ENCODE peak calls at places on chromosomes 16 and 17, in four cellular contexts. V, Y, F and A are unnamed samples.
A peak's percentile ranks its signal among the peaks of the same experiment; 100 is the strongest.

GRCh38 chr17:30414486-30414885 is 35.8 kb downstream of the CPD start:
- DNase-seq in V (no peak), F (no peak), Y (no peak), A (no peak)

GRCh38 chr16:29700253-29700987 is 21.4 kb downstream of the QPRT start:
- DNase-seq in Y (peak; percentile 88), V (peak; percentile 71), F (peak; percentile 82), A (peak; percentile 72)

GRCh38 chr16:19167710-19168172 is 299 bp upstream of the SYT17 start:
- DNase-seq in F (peak; percentile 78), V (peak; percentile 72), Y (peak; percentile 73), A (peak; percentile 87)

GRCh38 chr16:58661199-58661830 is 23.3 kb downstream of the SLC38A7 start:
- DNase-seq in Y (peak; percentile 87), F (peak; percentile 30), V (peak; percentile 17), A (peak; percentile 48)

GRCh38 chr16:28863929-28864886 is 565 bp downstream of the SH2B1 start:
- DNase-seq in Y (no peak), F (no peak), V (no peak), A (peak; percentile 30)

GRCh38 chr17:27631409-27631755 is 394 bp downstream of the LGALS9 start:
- DNase-seq in F (no peak), V (no peak), Y (peak; percentile 89), A (no peak)

GRCh38 chr17:39152134-39152884 is 872 bp upstream of the PLXDC1 start:
- DNase-seq in Y (peak; percentile 32), V (no peak), F (no peak), A (peak; percentile 35)

GRCh38 chr17:47896672-47897490 is 845 bp downstream of the SP2 start:
- DNase-seq in V (no peak), Y (peak; percentile 23), F (no peak), A (no peak)

GRCh38 chr16:16191493-16192167 is 31.7 kb downstream of the ABCC6 start:
- DNase-seq in Y (no peak), F (no peak), V (no peak), A (peak; percentile 9)

GRCh38 chr17:8935194-8935593 is 30.3 kb downstream of the PIK3R5 start:
- DNase-seq in Y (peak; percentile 77), V (no peak), F (no peak), A (no peak)

GRCh38 chr17:17796787-17797061 is 40.1 kb downstream of the SREBF1 start:
- DNase-seq in Y (no peak), F (no peak), V (no peak), A (no peak)

GRCh38 chr16:67865318-67865717 is 7.5 kb upstream of the EDC4 start:
- DNase-seq in V (no peak), F (no peak), Y (peak; percentile 50), A (peak; percentile 34)

GRCh38 chr16:49464093-49464492 is 90.5 kb downstream of the C16orf78 start:
- DNase-seq in V (no peak), F (peak; percentile 10), Y (no peak), A (no peak)

GRCh38 chr17:12665263-12666210 is at the start of gene MYOCD:
- DNase-seq in F (peak; percentile 70), Y (peak; percentile 10), V (peak; percentile 60), A (peak; percentile 56)

GRCh38 chr16:75296606-75297005 is 45.2 kb upstream of the BCAR1 start:
- DNase-seq in F (no peak), V (no peak), Y (no peak), A (no peak)

GRCh38 chr16:79007614-79008013 is 592.9 kb downstream of the MAF start:
- DNase-seq in Y (peak; percentile 57), F (no peak), V (no peak), A (no peak)

GRCh38 chr17:58527306-58527705 is 12.9 kb upstream of the MTMR4 start:
- DNase-seq in V (no peak), Y (no peak), F (no peak), A (no peak)

GRCh38 chr17:42832213-42832933 is 824 bp upstream of the PSME3 start:
- DNase-seq in V (no peak), F (no peak), Y (no peak), A (no peak)

GRCh38 chr17:57045868-57046671 is 39.0 kb upstream of the AKAP1 start:
- DNase-seq in Y (no peak), V (no peak), F (peak; percentile 58), A (no peak)

GRCh38 chr17:59842901-59843652 is 49.7 kb downstream of the TUBD1 start:
- DNase-seq in F (no peak), V (no peak), Y (peak; percentile 98), A (no peak)

GRCh38 chr17:1709971-1710806 is at the start of gene TLCD2:
- DNase-seq in Y (peak; percentile 77), F (peak; percentile 46), V (peak; percentile 42), A (peak; percentile 53)

GRCh38 chr16:2296662-2297505 is 29.0 kb upstream of the RNPS1 start:
- DNase-seq in V (peak; percentile 18), Y (peak; percentile 8), F (peak; percentile 45), A (no peak)

GRCh38 chr17:56023851-56024250 is 129.4 kb upstream of the ANKFN1 start:
- DNase-seq in Y (no peak), F (no peak), V (no peak), A (no peak)

GRCh38 chr16:88437367-88437964 is 15.6 kb upstream of the ZFPM1 start:
- DNase-seq in Y (peak; percentile 40), V (peak; percentile 69), F (peak; percentile 84), A (peak; percentile 75)

GRCh38 chr16:1564325-1564724 is 30.9 kb downstream of the TMEM204 start:
- DNase-seq in Y (no peak), V (no peak), F (peak; percentile 57), A (peak; percentile 54)

GRCh38 chr16:57577691-57578224 is 35.3 kb downstream of the ADGRG5 start:
- DNase-seq in F (no peak), V (no peak), Y (no peak), A (no peak)

GRCh38 chr17:54426287-54426886 is 474.3 kb upstream of the TOM1L1 start:
- DNase-seq in V (peak; percentile 15), Y (peak; percentile 62), F (no peak), A (no peak)
- TF ChIP-seq CTCF in V (peak; percentile 70), Y (peak; percentile 75), F (peak; percentile 48), A (peak; percentile 18)

GRCh38 chr17:71969500-71969899 is 151.3 kb upstream of the SOX9 start:
- DNase-seq in V (no peak), F (no peak), Y (no peak), A (no peak)
- TF ChIP-seq CTCF in V (no peak), F (no peak), Y (no peak), A (no peak)

GRCh38 chr16:12904041-12904671 is 2.8 kb downstream of the SHISA9 start:
- DNase-seq in V (no peak), F (peak; percentile 60), Y (no peak), A (no peak)

GRCh38 chr16:12901204-12901596 is 198 bp upstream of the SHISA9 start:
- DNase-seq in Y (no peak), V (peak; percentile 23), F (peak; percentile 81), A (peak; percentile 34)

GRCh38 chr16:12901597-12902436 is at the start of gene SHISA9:
- DNase-seq in V (peak; percentile 3), F (peak; percentile 66), Y (no peak), A (peak; percentile 34)

GRCh38 chr16:12902511-12903324 is 1.3 kb downstream of the SHISA9 start:
- DNase-seq in F (peak; percentile 59), V (peak; percentile 4), Y (no peak), A (peak; percentile 27)

GRCh38 chr16:12903325-12904040 is 2.1 kb downstream of the SHISA9 start:
- DNase-seq in F (peak; percentile 65), V (peak; percentile 12), Y (no peak), A (peak; percentile 28)
- TF ChIP-seq CTCF in F (no peak), V (no peak), Y (no peak), A (no peak)

DNA sequence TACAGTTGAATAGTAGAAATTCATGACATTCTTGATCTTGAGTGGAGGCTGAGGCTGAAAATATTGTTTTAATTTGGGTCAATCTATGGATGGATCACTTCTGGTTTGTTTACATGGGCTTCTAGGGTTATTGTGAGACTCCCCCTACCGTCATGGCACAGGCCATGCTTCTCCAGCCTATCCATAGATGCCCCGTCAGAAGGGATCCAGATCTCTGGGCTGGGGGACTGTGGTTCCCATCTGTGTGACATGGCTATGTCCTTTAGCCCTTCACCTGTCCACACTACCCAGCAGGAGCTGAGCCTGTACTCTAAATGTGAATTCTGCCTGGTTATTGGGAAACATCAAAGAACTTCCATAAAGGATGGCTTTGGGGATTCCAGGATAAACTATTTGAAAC is 160.4 kb downstream of the ABCC12 start:
- DNase-seq in F (no peak), V (no peak), Y (no peak), A (no peak)
- TF ChIP-seq CTCF in F (no peak), V (no peak), Y (peak; percentile 12), A (no peak)

DNA sequence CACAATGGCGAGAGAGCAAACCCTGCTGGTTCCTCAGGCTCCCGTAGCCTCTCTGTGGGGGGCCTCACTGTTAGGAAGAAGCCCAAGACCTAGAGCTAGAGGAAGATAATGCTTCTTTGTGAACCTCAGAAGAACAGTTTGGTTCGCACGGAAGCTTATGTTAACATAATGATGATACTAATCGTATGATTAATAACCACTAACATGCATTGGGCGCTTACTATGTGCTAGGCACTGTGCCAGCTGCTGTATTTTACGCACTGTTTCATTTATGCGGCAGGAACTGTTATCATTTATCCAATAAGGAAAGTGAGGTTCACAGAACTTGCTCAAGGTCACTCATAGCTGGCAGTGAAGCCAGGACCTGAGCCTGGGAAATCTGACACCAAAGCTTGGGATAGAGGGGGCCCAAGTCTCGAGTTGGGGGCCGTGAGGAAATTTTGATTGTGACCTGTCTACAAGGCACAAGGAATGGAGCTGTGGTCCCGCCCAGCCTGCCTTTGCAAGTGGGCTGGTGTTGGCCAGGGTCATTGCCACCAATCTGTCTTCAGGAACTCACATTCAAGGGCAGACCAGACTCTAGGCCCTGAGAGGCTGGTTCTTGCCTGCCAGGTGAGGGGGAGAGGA is 6.8 kb downstream of the PRCD start:
- DNase-seq in V (no peak), F (no peak), Y (peak; percentile 91), A (no peak)
- TF ChIP-seq CTCF in V (no peak), F (no peak), Y (no peak), A (no peak)

DNA sequence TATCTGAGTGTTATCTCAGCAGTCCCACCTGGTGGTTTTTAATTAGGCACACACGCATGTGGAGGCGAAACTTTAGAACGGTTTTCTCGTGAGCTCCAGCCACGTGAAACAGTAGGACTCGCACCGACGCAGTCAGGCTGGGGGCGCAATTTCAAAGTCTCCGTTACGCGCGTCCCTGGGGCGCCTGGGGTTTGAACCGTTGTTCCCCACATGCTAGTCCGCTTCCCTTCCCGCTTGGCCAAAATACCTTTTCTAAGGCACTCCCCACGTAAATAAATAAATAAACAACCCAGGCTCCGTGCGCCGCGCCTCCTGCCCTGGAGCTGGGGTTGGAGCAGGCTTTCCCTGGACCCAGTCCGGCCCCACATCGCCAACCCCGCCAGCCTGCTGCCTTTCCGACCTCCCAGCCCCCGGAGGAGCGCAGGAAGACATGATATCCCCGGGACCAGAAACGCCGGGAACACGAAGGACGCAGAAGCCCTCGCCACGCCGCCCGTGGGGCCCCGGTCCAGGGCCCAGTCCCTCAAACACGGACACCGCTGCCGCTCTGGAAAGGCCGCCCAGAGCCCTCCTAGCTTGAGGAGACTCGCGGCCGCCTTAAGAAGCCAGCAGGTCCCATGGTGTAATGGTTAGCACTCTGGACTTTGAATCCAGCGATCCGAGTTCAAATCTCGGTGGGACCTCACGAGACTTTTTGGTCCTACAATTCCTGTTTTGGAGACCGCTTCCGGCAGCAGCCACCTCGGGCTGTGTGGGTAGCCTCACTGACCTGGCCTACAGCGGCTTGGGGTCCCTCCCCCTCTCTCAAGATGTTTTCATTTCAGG is 18.2 kb downstream of the GNGT2 start:
- DNase-seq in Y (peak; percentile 88), F (peak; percentile 93), V (peak; percentile 99), A (peak; percentile 96)
- TF ChIP-seq CTCF in Y (peak; percentile 34), F (no peak), V (peak; percentile 50), A (no peak)